ENCODE peak calls at places on chromosomes 11 and 22, in six cellular contexts. B, Y, E, N, U and G are unnamed samples.
A peak's percentile ranks its signal among the peaks of the same experiment; 100 is the strongest.

GRCh38 chr11:102592634-102593581 is 32.2 kb downstream of the MMP20 start:
- DNase-seq in B (peak; percentile 50), Y (no peak), E (no peak), N (no peak), U (no peak), G (no peak)

GRCh38 chr11:105609341-105609781 is 512 bp upstream of the GRIA4 start:
- DNase-seq in B (peak; percentile 39), Y (no peak), E (peak; percentile 67), N (peak; percentile 16), U (peak; percentile 1), G (peak; percentile 31)

GRCh38 chr11:6646631-6647281 is 8.9 kb downstream of the DCHS1 start:
- DNase-seq in B (peak; percentile 63), Y (no peak), E (no peak), N (no peak), U (no peak), G (no peak)

GRCh38 chr11:123473941-123474668 is 44.0 kb downstream of the GRAMD1B start:
- DNase-seq in B (peak; percentile 96), Y (no peak), E (no peak), N (no peak), U (no peak), G (no peak)

GRCh38 chr11:16607675-16608644 is 130.5 kb upstream of the C11orf58 start:
- DNase-seq in B (no peak), Y (no peak), E (no peak), N (peak; percentile 70), U (peak; percentile 49), G (peak; percentile 75)

GRCh38 chr11:63763506-63764200 is 4.9 kb downstream of the ZFTA start:
- DNase-seq in B (no peak), Y (no peak), E (no peak), N (peak; percentile 13), U (no peak), G (no peak)

GRCh38 chr11:75259711-75260110 is 19.1 kb downstream of the TPBGL start:
- DNase-seq in B (no peak), Y (no peak), E (no peak), N (no peak), U (no peak), G (no peak)

GRCh38 chr22:48088926-48089536 is 1326.6 kb downstream of the TBC1D22A start:
- DNase-seq in B (no peak), Y (no peak), E (no peak), N (no peak), U (no peak), G (no peak)

GRCh38 chr11:126163074-126163700 is 48.3 kb downstream of the RPUSD4 start:
- DNase-seq in B (peak; percentile 98), Y (no peak), E (no peak), N (no peak), U (no peak), G (no peak)

GRCh38 chr22:37973271-37974170 is 10.8 kb downstream of the SOX10 start:
- DNase-seq in B (no peak), Y (no peak), E (no peak), N (no peak), U (no peak), G (peak; percentile 3)

GRCh38 chr22:24894220-24894975 is 52.1 kb downstream of the LHFPL7 start:
- DNase-seq in B (peak; percentile 96), Y (peak; percentile 22), E (peak; percentile 89), N (no peak), U (no peak), G (peak; percentile 70)

GRCh38 chr11:78221396-78222315 is 32.9 kb downstream of the USP35 start:
- DNase-seq in B (no peak), Y (no peak), E (no peak), N (no peak), U (no peak), G (no peak)

GRCh38 chr11:76590631-76590950 is 80.0 kb downstream of the LRRC32 start:
- DNase-seq in B (no peak), Y (no peak), E (no peak), N (no peak), U (no peak), G (no peak)